ENCODE peak calls at places on chromosomes 1 and 21, in six cellular contexts. T, G, F, E, Z and Q are unnamed samples.
A peak's percentile ranks its signal among the peaks of the same experiment; 100 is the strongest.

GRCh38 chr1:245079021-245079609 is 75.7 kb upstream of the KIF26B start:
- DNase-seq in T (no peak), G (peak; percentile 29), F (peak; percentile 77), E (no peak), Z (no peak), Q (no peak)

GRCh38 chr1:203722925-203723324 is 42.1 kb upstream of the LAX1 start:
- DNase-seq in T (no peak), G (no peak), F (no peak), E (no peak), Z (no peak), Q (no peak)

GRCh38 chr1:115170972-115171392 is 81.7 kb upstream of the TSPAN2 start:
- DNase-seq in T (no peak), G (no peak), F (peak; percentile 55), E (no peak), Z (no peak), Q (no peak)

GRCh38 chr1:43531906-43532584 is 1.4 kb downstream of the PTPRF start:
- DNase-seq in T (no peak), G (no peak), F (no peak), E (no peak), Z (no peak), Q (no peak)

GRCh38 chr1:39407496-39407888 is 83.9 kb upstream of the BMP8A start:
- DNase-seq in T (no peak), G (no peak), F (no peak), E (no peak), Z (no peak), Q (no peak)

GRCh38 chr1:94617957-94618739 is 76.6 kb upstream of the F3 start:
- DNase-seq in T (no peak), G (no peak), F (no peak), E (no peak), Z (no peak), Q (no peak)

GRCh38 chr1:39701092-39701460 is 9.8 kb upstream of the HPCAL4 start:
- DNase-seq in T (no peak), G (no peak), F (peak; percentile 54), E (no peak), Z (peak; percentile 75), Q (no peak)

GRCh38 chr1:44239337-44239960 is 26.2 kb downstream of the DMAP1 start:
- DNase-seq in T (no peak), G (no peak), F (peak; percentile 70), E (no peak), Z (no peak), Q (no peak)

GRCh38 chr1:186014370-186015030 is 280.3 kb downstream of the HMCN1 start:
- DNase-seq in T (no peak), G (no peak), F (peak; percentile 72), E (no peak), Z (no peak), Q (no peak)

GRCh38 chr1:174871886-174872285 is 127.9 kb upstream of the CACYBP start:
- DNase-seq in T (no peak), G (no peak), F (no peak), E (no peak), Z (no peak), Q (no peak)

GRCh38 chr1:182069028-182069466 is 7.5 kb upstream of the ZNF648 start:
- DNase-seq in T (no peak), G (no peak), F (peak; percentile 50), E (peak; percentile 24), Z (peak; percentile 66), Q (peak; percentile 73)

GRCh38 chr1:4312024-4312423 is 342.4 kb upstream of the AJAP1 start:
- DNase-seq in T (no peak), G (no peak), F (no peak), E (no peak), Z (no peak), Q (no peak)

GRCh38 chr1:184368354-184368753 is 18.5 kb upstream of the C1orf21 start:
- DNase-seq in T (no peak), G (no peak), F (no peak), E (no peak), Z (no peak), Q (no peak)

GRCh38 chr21:34836933-34837505 is 168.2 kb downstream of the CLIC6 start:
- DNase-seq in T (no peak), G (no peak), F (peak; percentile 48), E (no peak), Z (no peak), Q (no peak)

GRCh38 chr1:177966199-177966598 is 3.7 kb downstream of the SEC16B start:
- DNase-seq in T (no peak), G (no peak), F (no peak), E (no peak), Z (no peak), Q (no peak)

GRCh38 chr21:14901482-14901958 is 163.3 kb downstream of the NRIP1 start:
- DNase-seq in T (no peak), G (no peak), F (peak; percentile 29), E (no peak), Z (no peak), Q (no peak)

GRCh38 chr1:234980224-234980656 is 148.4 kb downstream of the TOMM20 start:
- DNase-seq in T (no peak), G (no peak), F (no peak), E (no peak), Z (no peak), Q (no peak)

GRCh38 chr1:200628223-200628868 is 7.8 kb upstream of the KIF14 start:
- DNase-seq in T (no peak), G (no peak), F (no peak), E (no peak), Z (no peak), Q (no peak)

GRCh38 chr1:226846801-226847200 is 23.6 kb upstream of the PSEN2 start:
- DNase-seq in T (no peak), G (no peak), F (peak; percentile 71), E (no peak), Z (no peak), Q (no peak)

GRCh38 chr1:115067460-115067859 is 21.8 kb downstream of the TSPAN2 start:
- DNase-seq in T (no peak), G (no peak), F (no peak), E (no peak), Z (no peak), Q (no peak)

GRCh38 chr21:43626390-43626789 is 32.9 kb downstream of the HSF2BP start:
- DNase-seq in T (no peak), G (no peak), F (no peak), E (no peak), Z (no peak), Q (no peak)

GRCh38 chr1:198929111-198929604 is 290.3 kb downstream of the PTPRC start:
- DNase-seq in T (no peak), G (no peak), F (no peak), E (no peak), Z (no peak), Q (no peak)

GRCh38 chr1:61301824-61302652 is 219.7 kb downstream of the NFIA start:
- DNase-seq in T (no peak), G (no peak), F (peak; percentile 71), E (no peak), Z (peak; percentile 70), Q (no peak)

GRCh38 chr1:7177021-7177420 is 391.8 kb downstream of the CAMTA1 start:
- DNase-seq in T (no peak), G (no peak), F (no peak), E (no peak), Z (no peak), Q (no peak)

GRCh38 chr1:202283991-202284390 is 57.7 kb downstream of the UBE2T start:
- DNase-seq in T (no peak), G (no peak), F (peak; percentile 80), E (no peak), Z (no peak), Q (no peak)

GRCh38 chr1:1440941-1441888 is 5.7 kb downstream of the VWA1 start:
- DNase-seq in T (peak; percentile 53), G (no peak), F (peak; percentile 61), E (peak; percentile 50), Z (peak; percentile 61), Q (no peak)

GRCh38 chr1:197951089-197951488 is 33.9 kb downstream of the LHX9 start:
- DNase-seq in T (no peak), G (no peak), F (no peak), E (no peak), Z (no peak), Q (no peak)

GRCh38 chr1:113993072-113993471 is 13.8 kb downstream of the OLFML3 start:
- DNase-seq in T (no peak), G (no peak), F (no peak), E (no peak), Z (no peak), Q (no peak)

GRCh38 chr1:35881850-35882273 is 1.1 kb upstream of the AGO1 start:
- DNase-seq in T (no peak), G (no peak), F (peak; percentile 21), E (no peak), Z (no peak), Q (no peak)

GRCh38 chr1:163924041-163924440 is 602.3 kb downstream of the NUF2 start:
- DNase-seq in T (no peak), G (no peak), F (no peak), E (no peak), Z (no peak), Q (no peak)

GRCh38 chr1:25435315-25436103 is 4.8 kb downstream of the MACO1 start:
- DNase-seq in T (no peak), G (no peak), F (peak; percentile 54), E (no peak), Z (no peak), Q (no peak)

GRCh38 chr1:41364444-41365319 is 3.4 kb downstream of the FOXO6 start:
- DNase-seq in T (no peak), G (no peak), F (no peak), E (no peak), Z (no peak), Q (no peak)

GRCh38 chr1:51331206-51332100 is 1.1 kb upstream of the TTC39A start:
- DNase-seq in T (no peak), G (no peak), F (peak; percentile 74), E (no peak), Z (peak; percentile 50), Q (no peak)

GRCh38 chr21:40707271-40707670 is 139.7 kb downstream of the DSCAM start:
- DNase-seq in T (no peak), G (no peak), F (no peak), E (no peak), Z (no peak), Q (no peak)

GRCh38 chr1:103274886-103275285 is 166.6 kb upstream of the COL11A1 start:
- DNase-seq in T (no peak), G (no peak), F (no peak), E (no peak), Z (no peak), Q (no peak)

GRCh38 chr1:224641030-224641429 is 24.9 kb downstream of the CNIH3 start:
- DNase-seq in T (no peak), G (no peak), F (no peak), E (no peak), Z (peak; percentile 62), Q (peak; percentile 11)

GRCh38 chr1:17648457-17649145 is 106.5 kb upstream of the ACTL8 start:
- DNase-seq in T (no peak), G (no peak), F (no peak), E (no peak), Z (no peak), Q (no peak)